ENCODE peak calls at places on chromosomes 1 and 21, in seven cellular contexts. U is fibroblast of pulmonary artery, O is osteoblast, T is left lung, G is GM20000, H is breast epithelium, J is GM12865. F is an unnamed sample.

GRCh38 chr1:85365851-85366250 is 89.4 kb upstream of the BCL10 start:
- DNase-seq in J (no peak), H (no peak), U (no peak), G (no peak), T (no peak), O (no peak), F (no peak)

GRCh38 chr1:53587252-53587992 is 128.2 kb downstream of the DMRTB1 start:
- DNase-seq in G (no peak), U (no peak), J (no peak), O (no peak), T (no peak), H (no peak), F (no peak)

GRCh38 chr21:43703068-43703880 is 15.7 kb upstream of the PDXK start:
- DNase-seq in G (no peak), O (peak; percentile 79), H (no peak), T (peak; percentile 67), J (no peak), U (peak; percentile 78), F (no peak)

GRCh38 chr1:32208891-32209309 is at the start of gene DCDC2B:
- DNase-seq in G (no peak), H (peak; percentile 67), U (peak; percentile 51), O (peak; percentile 50), T (peak; percentile 65), J (no peak), F (peak; percentile 84)

GRCh38 chr1:201360901-201361651 is 16.4 kb downstream of the TNNT2 start:
- DNase-seq in O (no peak), U (no peak), J (no peak), T (no peak), G (no peak), H (no peak), F (no peak)

GRCh38 chr1:6785721-6786505 is 659 bp downstream of the CAMTA1 start:
- DNase-seq in O (peak; percentile 96), G (peak; percentile 93), H (peak; percentile 31), U (peak; percentile 18), J (peak; percentile 63), T (peak; percentile 39), F (peak; percentile 22)

GRCh38 chr1:59520759-59521442 is 224.0 kb downstream of the FGGY start:
- DNase-seq in O (peak; percentile 83), J (no peak), H (no peak), T (no peak), U (peak; percentile 94), G (no peak), F (no peak)

GRCh38 chr1:111032295-111032897 is 68.7 kb upstream of the LRIF1 start:
- DNase-seq in G (peak; percentile 52), H (no peak), U (peak; percentile 48), T (no peak), O (no peak), J (peak; percentile 64), F (peak; percentile 53)

GRCh38 chr1:6517435-6517851 is 26.0 kb upstream of the PLEKHG5 start:
- DNase-seq in H (no peak), U (no peak), G (no peak), O (peak; percentile 83), T (no peak), J (no peak), F (no peak)

GRCh38 chr1:203368624-203369451 is 17.9 kb upstream of the FMOD start:
- DNase-seq in J (peak; percentile 18), U (peak; percentile 91), H (peak; percentile 70), G (no peak), O (peak; percentile 65), T (peak; percentile 55), F (peak; percentile 93)

GRCh38 chr1:44733365-44733764 is 2.4 kb upstream of the RNU5D-1 start:
- DNase-seq in H (peak; percentile 45), T (no peak), U (peak; percentile 58), J (no peak), G (no peak), O (peak; percentile 88), F (peak; percentile 74)

GRCh38 chr1:6271001-6271400 is 10.1 kb upstream of the GPR153 start:
- DNase-seq in T (no peak), J (no peak), H (no peak), O (no peak), G (no peak), U (no peak), F (no peak)

GRCh38 chr1:170174395-170174794 is 28.6 kb downstream of the NTMT2 start:
- DNase-seq in O (no peak), G (no peak), H (no peak), T (no peak), J (no peak), U (no peak), F (no peak)

GRCh38 chr21:35968564-35968963 is 91.8 kb downstream of the SETD4 start:
- DNase-seq in H (no peak), O (no peak), T (no peak), G (no peak), U (no peak), J (no peak), F (no peak)

GRCh38 chr1:182670032-182670431 is 14.4 kb downstream of the RGS8 start:
- DNase-seq in U (no peak), G (no peak), O (no peak), H (no peak), J (no peak), T (no peak), F (no peak)

GRCh38 chr1:200116324-200116723 is 88.8 kb downstream of the NR5A2 start:
- DNase-seq in U (no peak), T (no peak), G (no peak), H (no peak), O (no peak), J (no peak), F (no peak)

GRCh38 chr1:233293556-233294446 is 1.7 kb downstream of the PCNX2 start:
- DNase-seq in U (no peak), O (peak; percentile 64), G (no peak), H (no peak), J (no peak), T (no peak), F (no peak)

GRCh38 chr1:54120698-54121481 is 31.9 kb downstream of the CDCP2 start:
- DNase-seq in T (no peak), U (no peak), O (peak; percentile 83), H (no peak), G (no peak), J (no peak), F (no peak)

GRCh38 chr21:35641271-35642016 is 418.9 kb downstream of the SETD4 start:
- DNase-seq in U (no peak), H (no peak), G (no peak), T (no peak), O (peak; percentile 55), J (no peak), F (no peak)

GRCh38 chr1:156150107-156151000 is 3.0 kb upstream of the SEMA4A start:
- DNase-seq in H (no peak), J (peak; percentile 38), U (no peak), O (peak; percentile 58), G (no peak), T (no peak), F (no peak)

GRCh38 chr1:230308039-230308438 is 118.1 kb downstream of the PGBD5 start:
- DNase-seq in G (no peak), T (peak; percentile 60), U (peak; percentile 98), J (no peak), H (peak; percentile 85), O (peak; percentile 90), F (peak; percentile 100)

GRCh38 chr1:25642710-25643109 is 26.1 kb downstream of the MAN1C1 start:
- DNase-seq in T (no peak), H (no peak), J (peak; percentile 78), U (peak; percentile 68), G (peak; percentile 51), O (peak; percentile 88), F (no peak)

GRCh38 chr21:21295303-21295702 is 297.1 kb downstream of the NCAM2 start:
- DNase-seq in O (no peak), U (no peak), T (no peak), G (no peak), J (no peak), H (no peak), F (no peak)
- TF ChIP-seq CTCF in O (no peak), U (no peak), T (no peak), G (no peak), J (no peak), H (no peak), F (no peak)

GRCh38 chr1:226569879-226570547 is 21.4 kb downstream of the STUM start:
- DNase-seq in U (no peak), G (peak; percentile 37), J (peak; percentile 37), O (peak; percentile 79), H (no peak), T (no peak), F (peak; percentile 34)
- TF ChIP-seq CTCF in U (peak; percentile 7), G (no peak), J (peak; percentile 21), O (peak; percentile 13), H (no peak), T (no peak), F (no peak)

GRCh38 chr1:46413596-46413985 is 19.5 kb downstream of the FAAH start:
- DNase-seq in U (no peak), T (no peak), O (peak; percentile 90), H (no peak), J (peak; percentile 40), G (peak; percentile 45), F (no peak)
- TF ChIP-seq CTCF in U (peak; percentile 36), T (no peak), O (peak; percentile 41), H (no peak), J (peak; percentile 47), G (no peak), F (peak; percentile 22)

GRCh38 chr1:206505702-206506375 is 1.5 kb upstream of the RASSF5 start:
- DNase-seq in T (peak; percentile 13), J (peak; percentile 32), G (peak; percentile 41), U (peak; percentile 63), O (peak; percentile 96), H (no peak), F (peak; percentile 69)
- TF ChIP-seq CTCF in T (peak; percentile 30), J (peak; percentile 36), G (peak; percentile 42), U (peak; percentile 71), O (peak; percentile 77), H (peak; percentile 51), F (peak; percentile 75)

GRCh38 chr1:228236744-228237143 is 28.9 kb downstream of the OBSCN start:
- DNase-seq in H (no peak), J (peak; percentile 38), G (peak; percentile 38), O (peak; percentile 66), T (no peak), U (peak; percentile 69), F (peak; percentile 74)
- TF ChIP-seq CTCF in H (peak; percentile 10), J (peak; percentile 47), G (peak; percentile 13), O (peak; percentile 78), T (peak; percentile 30), U (peak; percentile 73), F (peak; percentile 59)

DNA sequence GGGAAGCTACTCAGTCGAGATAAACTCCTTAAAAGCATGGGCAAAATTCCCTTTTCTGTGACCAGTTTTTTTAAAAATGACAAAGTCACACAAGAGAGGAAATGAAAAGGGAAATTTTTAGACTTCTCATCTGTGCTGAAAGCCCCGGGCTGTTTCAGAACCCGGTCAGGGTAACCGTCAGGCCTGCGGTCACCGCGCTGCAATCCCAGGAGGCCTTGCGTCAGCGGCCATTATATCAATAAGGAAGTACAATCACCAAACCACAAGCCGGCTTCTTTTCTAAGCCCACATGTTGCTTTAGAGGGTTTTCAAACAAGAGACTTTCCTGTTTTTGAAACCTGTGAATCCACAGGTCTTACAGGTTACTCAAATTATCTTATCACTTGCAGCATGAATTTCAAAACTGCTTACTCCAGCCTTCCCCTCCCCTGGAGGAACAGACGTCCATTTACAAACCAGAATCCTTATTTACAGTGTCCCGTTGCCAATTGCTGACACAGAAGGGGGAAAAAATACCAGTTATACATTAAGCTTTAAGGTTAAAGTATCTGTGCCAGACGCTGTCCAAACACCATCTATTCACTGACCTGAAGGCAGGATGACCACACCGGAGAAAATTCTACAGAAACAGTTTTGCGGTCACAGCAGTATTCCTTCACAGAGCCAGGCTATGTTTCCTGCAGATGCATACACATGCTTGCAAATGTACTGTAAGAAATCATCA is 165.3 kb downstream of the TOMM20 start:
- DNase-seq in O (peak; percentile 94), U (peak; percentile 87), J (peak; percentile 98), T (peak; percentile 90), H (peak; percentile 91), G (peak; percentile 88), F (peak; percentile 50)
- TF ChIP-seq CTCF in O (no peak), U (no peak), J (no peak), T (no peak), H (no peak), G (no peak), F (no peak)

F was measured in MCF 10A.